ENCODE peak calls at places on chromosome 3, in seven cellular contexts. One of them, this sample, is unnamed.

GRCh38 chr3:52397676-52398399 is 47.1 kb downstream of the SEMA3G start:
- DNase-seq in iPS-NIHi11: no peak
- DNase-seq in NCI-H524: no peak
- DNase-seq in psoas muscle: peak
- DNase-seq in colonic mucosa: no peak
- DNase-seq in amniotic stem cell: no peak
- DNase-seq in mucosa of gallbladder: no peak
- DNase-seq in this sample: no peak

GRCh38 chr3:99670556-99670950 is 32.2 kb downstream of the COL8A1 start:
- DNase-seq in iPS-NIHi11: no peak
- DNase-seq in NCI-H524: no peak
- DNase-seq in psoas muscle: no peak
- DNase-seq in colonic mucosa: no peak
- DNase-seq in amniotic stem cell: no peak
- DNase-seq in mucosa of gallbladder: no peak
- DNase-seq in this sample: no peak

GRCh38 chr3:11739712-11740111 is 96.0 kb upstream of the VGLL4 start:
- DNase-seq in iPS-NIHi11: no peak
- DNase-seq in NCI-H524: no peak
- DNase-seq in psoas muscle: no peak
- DNase-seq in colonic mucosa: no peak
- DNase-seq in amniotic stem cell: no peak
- DNase-seq in mucosa of gallbladder: no peak
- DNase-seq in this sample: no peak

GRCh38 chr3:81554805-81555204 is 206.6 kb downstream of the GBE1 start:
- DNase-seq in iPS-NIHi11: no peak
- DNase-seq in NCI-H524: no peak
- DNase-seq in psoas muscle: no peak
- DNase-seq in colonic mucosa: no peak
- DNase-seq in amniotic stem cell: no peak
- DNase-seq in mucosa of gallbladder: no peak
- DNase-seq in this sample: no peak

GRCh38 chr3:83195243-83195642 is 1433.8 kb upstream of the GBE1 start:
- DNase-seq in iPS-NIHi11: no peak
- DNase-seq in NCI-H524: no peak
- DNase-seq in psoas muscle: no peak
- DNase-seq in colonic mucosa: no peak
- DNase-seq in amniotic stem cell: no peak
- DNase-seq in mucosa of gallbladder: no peak
- DNase-seq in this sample: no peak

GRCh38 chr3:129908417-129908816 is 14.9 kb upstream of the TMCC1 start:
- DNase-seq in iPS-NIHi11: peak
- DNase-seq in NCI-H524: no peak
- DNase-seq in psoas muscle: no peak
- DNase-seq in colonic mucosa: no peak
- DNase-seq in amniotic stem cell: no peak
- DNase-seq in mucosa of gallbladder: peak
- DNase-seq in this sample: no peak

GRCh38 chr3:60855250-60855649 is 396.0 kb downstream of the FHIT start:
- DNase-seq in iPS-NIHi11: no peak
- DNase-seq in NCI-H524: no peak
- DNase-seq in psoas muscle: no peak
- DNase-seq in colonic mucosa: no peak
- DNase-seq in amniotic stem cell: no peak
- DNase-seq in mucosa of gallbladder: no peak
- DNase-seq in this sample: no peak

GRCh38 chr3:128579927-128580326 is 70.7 kb downstream of the RPN1 start:
- DNase-seq in iPS-NIHi11: no peak
- DNase-seq in NCI-H524: no peak
- DNase-seq in psoas muscle: no peak
- DNase-seq in colonic mucosa: no peak
- DNase-seq in amniotic stem cell: no peak
- DNase-seq in mucosa of gallbladder: no peak
- DNase-seq in this sample: no peak

GRCh38 chr3:150889105-150889504 is 16.1 kb downstream of the MINDY4B start:
- DNase-seq in iPS-NIHi11: no peak
- DNase-seq in NCI-H524: peak
- DNase-seq in psoas muscle: no peak
- DNase-seq in colonic mucosa: no peak
- DNase-seq in amniotic stem cell: no peak
- DNase-seq in mucosa of gallbladder: no peak
- DNase-seq in this sample: no peak

GRCh38 chr3:57382933-57383332 is 90.4 kb upstream of the ASB14 start:
- DNase-seq in iPS-NIHi11: no peak
- DNase-seq in NCI-H524: no peak
- DNase-seq in psoas muscle: no peak
- DNase-seq in colonic mucosa: no peak
- DNase-seq in amniotic stem cell: no peak
- DNase-seq in mucosa of gallbladder: no peak
- DNase-seq in this sample: no peak

GRCh38 chr3:133927543-133928066 is 31.9 kb upstream of the RAB6B start:
- DNase-seq in iPS-NIHi11: peak
- DNase-seq in NCI-H524: peak
- DNase-seq in psoas muscle: peak
- DNase-seq in colonic mucosa: peak
- DNase-seq in amniotic stem cell: peak
- DNase-seq in mucosa of gallbladder: peak
- DNase-seq in this sample: peak

GRCh38 chr3:49454457-49454856 is 15.6 kb upstream of the DAG1 start:
- DNase-seq in iPS-NIHi11: peak
- DNase-seq in NCI-H524: peak
- DNase-seq in psoas muscle: peak
- DNase-seq in colonic mucosa: no peak
- DNase-seq in amniotic stem cell: no peak
- DNase-seq in mucosa of gallbladder: no peak
- DNase-seq in this sample: no peak

GRCh38 chr3:189394599-189395121 is 222.9 kb downstream of the TPRG1 start:
- DNase-seq in iPS-NIHi11: no peak
- DNase-seq in NCI-H524: no peak
- DNase-seq in psoas muscle: no peak
- DNase-seq in colonic mucosa: no peak
- DNase-seq in amniotic stem cell: no peak
- DNase-seq in mucosa of gallbladder: no peak
- DNase-seq in this sample: no peak

GRCh38 chr3:85846940-85847339 is 888.2 kb downstream of the CADM2 start:
- DNase-seq in iPS-NIHi11: no peak
- DNase-seq in NCI-H524: no peak
- DNase-seq in psoas muscle: no peak
- DNase-seq in colonic mucosa: no peak
- DNase-seq in amniotic stem cell: no peak
- DNase-seq in mucosa of gallbladder: no peak
- DNase-seq in this sample: no peak

GRCh38 chr3:167837430-167837829 is 101.9 kb downstream of the SERPINI1 start:
- DNase-seq in iPS-NIHi11: no peak
- DNase-seq in NCI-H524: peak
- DNase-seq in psoas muscle: no peak
- DNase-seq in colonic mucosa: no peak
- DNase-seq in amniotic stem cell: no peak
- DNase-seq in mucosa of gallbladder: no peak
- DNase-seq in this sample: no peak

GRCh38 chr3:127084401-127084990 is 101.6 kb downstream of the PLXNA1 start:
- DNase-seq in iPS-NIHi11: no peak
- DNase-seq in NCI-H524: no peak
- DNase-seq in psoas muscle: peak
- DNase-seq in colonic mucosa: no peak
- DNase-seq in amniotic stem cell: no peak
- DNase-seq in mucosa of gallbladder: no peak
- DNase-seq in this sample: no peak

GRCh38 chr3:3923619-3924018 is 124.4 kb downstream of the LRRN1 start:
- DNase-seq in iPS-NIHi11: no peak
- DNase-seq in NCI-H524: no peak
- DNase-seq in psoas muscle: no peak
- DNase-seq in colonic mucosa: no peak
- DNase-seq in amniotic stem cell: no peak
- DNase-seq in mucosa of gallbladder: no peak
- DNase-seq in this sample: no peak

GRCh38 chr3:33372218-33373081 is 67.8 kb downstream of the UBP1 start:
- DNase-seq in iPS-NIHi11: peak
- DNase-seq in NCI-H524: peak
- DNase-seq in psoas muscle: no peak
- DNase-seq in colonic mucosa: peak
- DNase-seq in amniotic stem cell: peak
- DNase-seq in mucosa of gallbladder: peak
- DNase-seq in this sample: peak

GRCh38 chr3:153166206-153166605 is 4.2 kb downstream of the RAP2B start:
- DNase-seq in iPS-NIHi11: no peak
- DNase-seq in NCI-H524: no peak
- DNase-seq in psoas muscle: no peak
- DNase-seq in colonic mucosa: no peak
- DNase-seq in amniotic stem cell: no peak
- DNase-seq in mucosa of gallbladder: no peak
- DNase-seq in this sample: no peak

GRCh38 chr3:148211725-148212124 is 486.0 kb upstream of the AGTR1 start:
- DNase-seq in iPS-NIHi11: peak
- DNase-seq in NCI-H524: no peak
- DNase-seq in psoas muscle: no peak
- DNase-seq in colonic mucosa: peak
- DNase-seq in amniotic stem cell: no peak
- DNase-seq in mucosa of gallbladder: no peak
- DNase-seq in this sample: no peak

GRCh38 chr3:169515132-169515531 is 148.4 kb downstream of the MECOM start:
- DNase-seq in iPS-NIHi11: no peak
- DNase-seq in NCI-H524: no peak
- DNase-seq in psoas muscle: no peak
- DNase-seq in colonic mucosa: no peak
- DNase-seq in amniotic stem cell: no peak
- DNase-seq in mucosa of gallbladder: no peak
- DNase-seq in this sample: no peak

GRCh38 chr3:27986204-27986879 is 255.1 kb upstream of the CMC1 start:
- DNase-seq in iPS-NIHi11: peak
- DNase-seq in NCI-H524: no peak
- DNase-seq in psoas muscle: no peak
- DNase-seq in colonic mucosa: no peak
- DNase-seq in amniotic stem cell: no peak
- DNase-seq in mucosa of gallbladder: no peak
- DNase-seq in this sample: no peak